ENCODE peak calls at places on chromosomes 2 and 18, in six cellular contexts. I is fibroblast of mammary gland, T is endothelial cell, Z is endodermal cell, U is GM20000, X is cardiac muscle cell. C is an unnamed sample.

GRCh38 chr2:129923265-129924141 is 56.0 kb upstream of the RAB6C start:
- DNase-seq in T (peak; percentile 65), U (no peak), I (peak; percentile 54), X (peak; percentile 73), Z (peak; percentile 95), C (peak; percentile 47)

GRCh38 chr2:64212801-64213321 is 68.6 kb upstream of the PELI1 start:
- DNase-seq in Z (no peak), I (peak; percentile 85), X (no peak), T (no peak), U (no peak), C (no peak)

GRCh38 chr2:60839126-60839813 is 42.1 kb upstream of the REL start:
- DNase-seq in X (no peak), U (peak; percentile 56), I (no peak), Z (peak; percentile 67), T (no peak), C (no peak)

GRCh38 chr2:66684289-66684688 is 249.4 kb downstream of the MEIS1 start:
- DNase-seq in X (no peak), U (no peak), I (no peak), Z (no peak), T (no peak), C (no peak)

GRCh38 chr2:178345951-178346350 is 105.0 kb downstream of the PRKRA start:
- DNase-seq in U (no peak), I (peak; percentile 14), X (no peak), T (no peak), Z (no peak), C (no peak)

GRCh38 chr2:12819721-12820120 is 103.0 kb downstream of the TRIB2 start:
- DNase-seq in U (no peak), X (no peak), T (no peak), I (peak; percentile 67), Z (no peak), C (no peak)

GRCh38 chr2:127593228-127594115 is 52.5 kb upstream of the GPR17 start:
- DNase-seq in I (no peak), U (no peak), T (no peak), X (no peak), Z (peak; percentile 33), C (no peak)

GRCh38 chr18:80178935-80179818 is 68.1 kb downstream of the PARD6G start:
- DNase-seq in I (no peak), Z (no peak), X (no peak), T (no peak), U (no peak), C (no peak)

GRCh38 chr2:227942021-227942420 is 70.6 kb downstream of the DAW1 start:
- DNase-seq in U (peak; percentile 8), T (no peak), I (peak; percentile 46), Z (no peak), X (no peak), C (no peak)

GRCh38 chr2:155727097-155727906 is 605.2 kb downstream of the NR4A2 start:
- DNase-seq in X (no peak), T (no peak), U (no peak), Z (peak; percentile 68), I (no peak), C (no peak)

GRCh38 chr2:96869281-96869823 is 528 bp downstream of the SEMA4C start:
- DNase-seq in X (peak; percentile 86), I (peak; percentile 66), T (peak; percentile 54), Z (peak; percentile 83), U (no peak), C (peak; percentile 58)

GRCh38 chr2:51344886-51345285 is 313.0 kb upstream of the NRXN1 start:
- DNase-seq in Z (no peak), I (no peak), U (no peak), X (no peak), T (no peak), C (no peak)

GRCh38 chr2:240111253-240111652 is 24.9 kb downstream of the COPS9 start:
- DNase-seq in Z (no peak), U (no peak), T (no peak), X (no peak), I (peak; percentile 18), C (no peak)

GRCh38 chr2:113602869-113603466 is 24.1 kb upstream of the RABL2A start:
- DNase-seq in T (no peak), X (no peak), I (no peak), Z (no peak), U (peak; percentile 1), C (no peak)

GRCh38 chr2:167411367-167411766 is 523.1 kb downstream of the XIRP2 start:
- DNase-seq in I (no peak), Z (no peak), U (no peak), X (no peak), T (no peak), C (no peak)

GRCh38 chr18:46732201-46732600 is 24.7 kb downstream of the ST8SIA5 start:
- DNase-seq in X (no peak), T (no peak), U (no peak), I (no peak), Z (peak; percentile 7), C (no peak)

GRCh38 chr18:51110073-51110797 is 80.2 kb downstream of the SMAD4 start:
- DNase-seq in I (peak; percentile 28), T (peak; percentile 88), Z (peak; percentile 94), U (peak; percentile 90), X (peak; percentile 71), C (peak; percentile 85)

GRCh38 chr2:207090389-207090788 is 75.4 kb downstream of the KLF7 start:
- DNase-seq in X (no peak), Z (peak; percentile 30), T (no peak), I (no peak), U (no peak), C (no peak)

GRCh38 chr2:26400723-26401122 is 997 bp upstream of the DRC1 start:
- DNase-seq in Z (no peak), U (no peak), T (no peak), I (no peak), X (no peak), C (no peak)

GRCh38 chr2:160229591-160229990 is 29.5 kb upstream of the ITGB6 start:
- DNase-seq in I (peak; percentile 51), T (no peak), U (no peak), X (no peak), Z (no peak), C (no peak)

GRCh38 chr2:101893676-101894381 is 97.9 kb upstream of the IL1R2 start:
- DNase-seq in Z (peak; percentile 78), T (no peak), I (no peak), X (no peak), U (no peak), C (no peak)

GRCh38 chr2:165469417-165469816 is at the start of gene CSRNP3:
- DNase-seq in T (peak; percentile 62), X (peak; percentile 92), Z (peak; percentile 88), U (no peak), I (peak; percentile 87), C (peak; percentile 66)

GRCh38 chr2:178426388-178426787 is 24.6 kb downstream of the PRKRA start:
- DNase-seq in I (no peak), X (no peak), U (no peak), T (no peak), Z (no peak), C (no peak)

GRCh38 chr2:68336192-68336591 is 16.4 kb upstream of the CNRIP1 start:
- DNase-seq in Z (no peak), U (no peak), X (no peak), T (no peak), I (peak; percentile 66), C (peak; percentile 26)

GRCh38 chr18:44682181-44682870 is 1.6 kb downstream of the SETBP1 start:
- DNase-seq in T (no peak), I (no peak), X (peak; percentile 38), Z (no peak), U (peak; percentile 35), C (no peak)
- TF ChIP-seq CTCF in T (no peak), I (no peak), X (no peak), Z (no peak), U (no peak), C (no peak)

DNA sequence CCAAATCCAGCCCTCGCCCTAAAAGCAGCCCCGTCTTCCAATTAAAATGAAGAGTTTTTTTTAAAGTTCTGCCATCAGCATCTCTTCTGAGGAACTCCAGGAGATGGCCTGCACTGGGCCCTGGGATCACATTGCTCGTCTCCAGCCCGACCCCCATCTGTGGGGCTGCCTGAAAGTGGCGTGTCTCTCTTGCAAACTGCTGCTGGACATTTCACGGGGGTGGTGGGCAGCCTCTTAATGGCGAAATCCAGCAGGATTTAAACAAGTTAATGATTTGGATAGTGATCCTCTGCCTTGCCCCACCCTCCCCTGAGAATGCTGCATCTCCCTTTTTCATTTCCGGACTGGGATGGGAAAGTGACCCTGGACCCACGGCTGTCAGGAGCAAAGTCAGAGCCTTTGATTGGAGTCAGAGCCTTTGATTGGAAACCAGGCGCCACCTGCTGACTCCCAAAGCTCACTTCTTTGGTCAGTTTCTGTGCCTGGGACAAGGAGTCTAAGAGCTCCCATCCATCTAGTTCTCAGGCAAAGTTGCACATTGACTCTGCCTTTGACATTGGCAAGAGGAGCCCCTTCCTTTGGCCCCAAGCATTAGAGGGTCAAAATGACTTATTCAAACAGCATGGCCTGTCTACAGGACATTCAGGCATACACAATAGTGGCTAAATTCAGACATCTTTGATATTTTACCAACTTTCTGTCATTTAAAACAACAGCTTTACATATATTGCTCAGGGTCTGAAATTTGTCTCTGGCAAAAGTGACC is 155.2 kb downstream of the SH3BP4 start:
- DNase-seq in X (peak; percentile 86), T (peak; percentile 65), U (peak; percentile 32), Z (peak; percentile 89), I (peak; percentile 75), C (peak; percentile 68)
- TF ChIP-seq CTCF in X (peak; percentile 84), T (no peak), U (no peak), Z (peak; percentile 80), I (peak; percentile 87), C (peak; percentile 63)

DNA sequence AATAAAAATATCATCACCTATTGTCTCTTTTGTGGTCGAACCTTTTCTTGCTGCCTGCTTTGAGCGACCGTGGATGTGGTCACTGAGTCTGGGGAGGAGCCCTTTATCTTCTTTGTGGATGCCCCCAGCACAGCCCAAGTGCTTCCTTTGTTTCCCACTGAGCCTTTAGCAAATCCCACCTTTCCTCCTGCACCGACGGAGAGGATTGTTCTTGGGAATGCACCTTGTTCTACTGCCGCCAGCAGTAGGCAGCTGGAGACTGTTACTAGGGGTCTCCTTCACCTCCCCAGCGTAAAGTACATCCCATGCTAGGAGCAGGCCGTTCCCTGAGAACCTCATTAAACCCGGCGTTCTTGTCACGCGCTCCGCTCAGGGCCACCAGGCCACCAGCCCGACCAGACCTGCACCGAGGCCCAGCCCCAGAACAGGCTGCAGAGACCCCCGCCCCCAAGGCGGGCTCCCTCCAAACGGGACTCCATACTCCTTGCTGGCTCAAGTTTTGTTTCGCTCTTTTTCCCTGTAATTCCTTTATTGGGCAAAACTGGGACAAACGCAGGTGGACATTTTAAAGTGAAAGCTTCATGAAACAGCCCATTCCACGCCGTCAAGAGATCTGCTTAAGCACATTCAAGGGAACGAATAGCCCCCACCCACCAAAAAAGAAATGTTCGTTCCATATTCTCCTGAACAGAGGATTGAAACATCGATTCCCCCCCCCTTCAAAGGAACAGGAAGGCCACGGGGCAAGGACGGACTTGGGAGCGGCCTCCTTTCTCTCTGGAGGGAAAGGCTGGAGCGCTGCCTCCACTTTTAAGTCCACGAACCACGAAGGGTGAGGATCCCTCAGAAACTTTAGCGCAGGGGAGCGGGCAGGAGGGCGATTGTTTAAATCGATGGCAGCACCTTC is 1.1 kb upstream of the MAT2A start:
- DNase-seq in Z (peak; percentile 88), X (peak; percentile 74), I (peak; percentile 38), T (peak; percentile 45), U (peak; percentile 40), C (peak; percentile 58)
- TF ChIP-seq CTCF in Z (no peak), X (no peak), I (no peak), T (no peak), U (no peak), C (no peak)

DNA sequence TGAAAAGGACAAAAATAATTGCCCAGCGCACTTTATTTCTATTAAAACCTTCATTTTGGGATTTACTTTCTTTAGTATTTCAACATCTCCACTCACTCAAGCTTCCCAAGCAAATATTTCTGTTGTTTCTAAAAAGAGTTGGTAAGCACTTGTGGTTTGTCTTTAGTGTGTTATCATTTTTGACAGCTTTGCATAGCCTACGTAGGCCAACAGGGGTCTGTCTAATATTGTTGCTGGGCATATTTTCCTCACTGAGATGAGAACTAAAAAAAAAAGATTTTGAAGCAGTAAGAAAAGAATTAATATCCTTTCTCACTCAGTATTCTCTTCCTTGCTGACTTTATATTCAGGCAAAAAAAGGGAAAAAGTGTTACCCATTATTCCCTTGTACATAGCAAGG is 494.1 kb downstream of the ARHGAP15 start:
- DNase-seq in Z (no peak), T (no peak), U (no peak), I (no peak), X (no peak), C (no peak)
- TF ChIP-seq CTCF in Z (no peak), T (no peak), U (no peak), I (no peak), X (no peak), C (no peak)

C was measured in Calu3.